ENCODE peak calls at places on chromosomes 1 and 21, in four cellular contexts. E, F, O and S are unnamed samples.

GRCh38 chr1:38929476-38929875 is 12.2 kb downstream of the RHBDL2 start:
- DNase-seq in E (no peak), F (no peak), O (no peak), S (no peak)

GRCh38 chr1:181018901-181019681 is 3.6 kb downstream of the STX6 start:
- DNase-seq in O (no peak), F (no peak), E (no peak), S (no peak)

GRCh38 chr1:200990114-200990513 is 33.4 kb downstream of the KIF21B start:
- DNase-seq in E (no peak), F (no peak), O (no peak), S (no peak)

GRCh38 chr1:233244183-233244582 is 51.3 kb downstream of the PCNX2 start:
- DNase-seq in O (peak), F (no peak), E (no peak), S (peak)

GRCh38 chr21:35046880-35047229 is 2.2 kb downstream of the RUNX1 start:
- DNase-seq in F (no peak), O (no peak), E (no peak), S (no peak)

GRCh38 chr21:27796106-27796505 is 829.2 kb upstream of the ADAMTS5 start:
- DNase-seq in E (no peak), F (no peak), O (no peak), S (peak)

GRCh38 chr1:202343652-202344349 is 2.1 kb upstream of the UBE2T start:
- DNase-seq in E (peak), O (no peak), F (no peak), S (peak)

GRCh38 chr1:28259935-28260802 is 851 bp downstream of the SESN2 start:
- DNase-seq in E (peak), F (peak), O (peak), S (peak)

GRCh38 chr1:8702848-8703810 is 114.3 kb downstream of the RERE start:
- DNase-seq in F (peak), E (peak), O (peak), S (peak)

GRCh38 chr1:2112280-2112701 is 62.1 kb downstream of the PRKCZ start:
- DNase-seq in O (no peak), F (no peak), E (no peak), S (no peak)

GRCh38 chr1:243982451-243983018 is 68.5 kb upstream of the ZBTB18 start:
- DNase-seq in F (no peak), E (peak), O (no peak), S (no peak)

GRCh38 chr1:17168480-17168878 is 36.4 kb upstream of the PADI1 start:
- DNase-seq in F (no peak), O (no peak), E (no peak), S (peak)

GRCh38 chr1:181562395-181562794 is 79.1 kb downstream of the CACNA1E start:
- DNase-seq in E (no peak), F (no peak), O (no peak), S (no peak)

GRCh38 chr1:99754055-99754626 is 12.3 kb downstream of the FRRS1 start:
- DNase-seq in F (no peak), E (no peak), O (no peak), S (no peak)

GRCh38 chr1:86089765-86090164 is 66.8 kb downstream of the COL24A1 start:
- DNase-seq in F (no peak), E (no peak), O (no peak), S (no peak)

GRCh38 chr21:42797522-42797921 is 81.8 kb downstream of the WDR4 start:
- DNase-seq in O (no peak), F (no peak), E (peak), S (no peak)

GRCh38 chr1:32025515-32025914 is 11.8 kb downstream of the KHDRBS1 start:
- DNase-seq in F (no peak), E (no peak), O (no peak), S (no peak)

GRCh38 chr21:40020651-40021050 is 153.4 kb downstream of the PCP4 start:
- DNase-seq in F (no peak), E (no peak), O (no peak), S (no peak)

GRCh38 chr1:15621975-15622374 is 4.7 kb downstream of the DDI2 start:
- DNase-seq in E (no peak), F (no peak), O (no peak), S (peak)

GRCh38 chr1:33080373-33080772 is 580 bp upstream of the AZIN2 start:
- DNase-seq in F (no peak), O (no peak), E (no peak), S (no peak)

GRCh38 chr1:85502625-85503083 is 37.7 kb upstream of the DDAH1 start:
- DNase-seq in O (peak), E (peak), F (no peak), S (peak)